ENCODE peak calls at places on chromosome 7, in five cellular contexts. K is endothelial cell, H is mesothelial cell of epicardium, C is iPS-NIHi11, Q is Peyer's patch. Z is an unnamed sample.
A peak's percentile ranks its signal among the peaks of the same experiment; 100 is the strongest.

GRCh38 chr7:42128703-42129102 is 108.3 kb downstream of the GLI3 start:
- DNase-seq in C (no peak), K (peak; percentile 22), H (no peak), Q (no peak), Z (no peak)

GRCh38 chr7:13179011-13179574 is 491.7 kb downstream of the ARL4A start:
- DNase-seq in Q (no peak), H (no peak), K (no peak), C (no peak), Z (no peak)

GRCh38 chr7:9083837-9084236 is 650.4 kb downstream of the NXPH1 start:
- DNase-seq in C (no peak), Q (no peak), K (no peak), H (no peak), Z (no peak)

GRCh38 chr7:98284335-98285036 is 3.0 kb downstream of the BRI3 start:
- DNase-seq in H (no peak), C (no peak), Q (no peak), K (peak; percentile 57), Z (peak; percentile 94)

GRCh38 chr7:140678816-140679130 is 6.0 kb downstream of the ADCK2 start:
- DNase-seq in C (no peak), H (no peak), Q (no peak), K (no peak), Z (no peak)

GRCh38 chr7:7736671-7737070 is 18.3 kb upstream of the RPA3 start:
- DNase-seq in K (no peak), Q (no peak), H (no peak), C (peak; percentile 22), Z (no peak)

GRCh38 chr7:81492910-81493309 is 276.9 kb downstream of the HGF start:
- DNase-seq in K (no peak), C (no peak), Q (no peak), H (no peak), Z (no peak)

GRCh38 chr7:130943336-130943901 is 209.4 kb upstream of the KLF14 start:
- DNase-seq in C (no peak), Q (no peak), K (no peak), H (no peak), Z (no peak)

GRCh38 chr7:28698744-28699291 is 259.3 kb downstream of the TRIL start:
- DNase-seq in C (no peak), K (no peak), H (no peak), Q (no peak), Z (no peak)

GRCh38 chr7:143003393-143004051 is 23.4 kb downstream of the OR9A2 start:
- DNase-seq in H (no peak), C (peak; percentile 73), K (no peak), Q (no peak), Z (no peak)

GRCh38 chr7:4739528-4739992 is 35.9 kb upstream of the AP5Z1 start:
- DNase-seq in C (no peak), H (no peak), Q (no peak), K (no peak), Z (no peak)

GRCh38 chr7:4706384-4707032 is 24.4 kb downstream of the FOXK1 start:
- DNase-seq in C (no peak), H (no peak), K (peak; percentile 49), Q (no peak), Z (no peak)

GRCh38 chr7:70052691-70053090 is 454.4 kb downstream of the AUTS2 start:
- DNase-seq in H (no peak), K (no peak), Q (no peak), C (no peak), Z (no peak)

GRCh38 chr7:50348469-50349162 is 44.1 kb downstream of the IKZF1 start:
- DNase-seq in K (no peak), C (no peak), Q (no peak), H (no peak), Z (no peak)

GRCh38 chr7:93921607-93922446 is at the start of gene GNG11:
- DNase-seq in Q (peak; percentile 40), C (peak; percentile 44), H (peak; percentile 73), K (peak; percentile 72), Z (no peak)

GRCh38 chr7:132256721-132257212 is 319.5 kb downstream of the PLXNA4 start:
- DNase-seq in Q (no peak), H (no peak), K (no peak), C (no peak), Z (no peak)

Z was measured in esophagus muscularis mucosa.